ENCODE peak calls at places on chromosome 5, in eight cellular contexts. W, N, E, Y, B, R, P and M are unnamed samples.

GRCh38 chr5:139131062-139131856 is 66.9 kb downstream of the SIL1 start:
- DNase-seq in W (no peak), N (no peak), E (no peak), Y (peak; percentile 75), B (no peak), R (peak; percentile 36), P (no peak), M (no peak)

GRCh38 chr5:139193928-139194327 is 4.2 kb downstream of the SIL1 start:
- DNase-seq in W (no peak), N (peak; percentile 35), E (no peak), Y (no peak), B (no peak), R (no peak), P (no peak), M (no peak)

GRCh38 chr5:26519245-26519644 is 519.1 kb downstream of the CDH9 start:
- DNase-seq in W (no peak), N (no peak), E (no peak), Y (no peak), B (no peak), R (no peak), P (no peak), M (no peak)

GRCh38 chr5:56569576-56569975 is 245.8 kb upstream of the MAP3K1 start:
- DNase-seq in W (peak; percentile 53), N (no peak), E (no peak), Y (no peak), B (peak; percentile 36), R (peak; percentile 28), P (no peak), M (no peak)

GRCh38 chr5:84437673-84438315 is 53.1 kb upstream of the EDIL3 start:
- DNase-seq in W (peak; percentile 34), N (no peak), E (no peak), Y (no peak), B (peak; percentile 31), R (peak; percentile 94), P (no peak), M (no peak)

GRCh38 chr5:14164764-14165163 is 21.6 kb downstream of the TRIO start:
- DNase-seq in W (no peak), N (no peak), E (no peak), Y (no peak), B (no peak), R (no peak), P (no peak), M (no peak)

GRCh38 chr5:115417076-115417475 is 120.6 kb upstream of the CCDC112 start:
- DNase-seq in W (no peak), N (no peak), E (no peak), Y (peak; percentile 58), B (no peak), R (no peak), P (no peak), M (no peak)

GRCh38 chr5:98111686-98112085 is 661.8 kb upstream of the RGMB start:
- DNase-seq in W (no peak), N (peak; percentile 10), E (no peak), Y (no peak), B (no peak), R (no peak), P (no peak), M (no peak)

GRCh38 chr5:7608772-7609171 is 212.8 kb downstream of the ADCY2 start:
- DNase-seq in W (no peak), N (no peak), E (no peak), Y (no peak), B (no peak), R (no peak), P (no peak), M (no peak)

GRCh38 chr5:132807163-132807838 is 5.8 kb upstream of the SOWAHA start:
- DNase-seq in W (no peak), N (peak; percentile 39), E (no peak), Y (peak; percentile 80), B (no peak), R (peak; percentile 12), P (no peak), M (no peak)

GRCh38 chr5:137753227-137753985 is 757 bp downstream of the HNRNPA0 start:
- DNase-seq in W (no peak), N (peak; percentile 11), E (peak; percentile 43), Y (peak; percentile 51), B (no peak), R (no peak), P (peak; percentile 64), M (no peak)

GRCh38 chr5:147731708-147732551 is 50.6 kb downstream of the JAKMIP2 start:
- DNase-seq in W (no peak), N (no peak), E (no peak), Y (peak; percentile 74), B (no peak), R (no peak), P (no peak), M (no peak)

GRCh38 chr5:105350406-105351140 is 1788.0 kb upstream of the NUDT12 start:
- DNase-seq in W (no peak), N (no peak), E (no peak), Y (no peak), B (no peak), R (no peak), P (no peak), M (no peak)

GRCh38 chr5:131709043-131709442 is 74.0 kb upstream of the RAPGEF6 start:
- DNase-seq in W (no peak), N (no peak), E (no peak), Y (no peak), B (no peak), R (no peak), P (no peak), M (no peak)

GRCh38 chr5:120677481-120677880 is 213.4 kb downstream of the PRR16 start:
- DNase-seq in W (no peak), N (no peak), E (no peak), Y (no peak), B (no peak), R (no peak), P (no peak), M (no peak)

GRCh38 chr5:113652161-113652560 is 138.7 kb downstream of the YTHDC2 start:
- DNase-seq in W (no peak), N (no peak), E (no peak), Y (no peak), B (no peak), R (no peak), P (no peak), M (no peak)

GRCh38 chr5:12691330-12691729 is 787.1 kb upstream of the CTNND2 start:
- DNase-seq in W (no peak), N (no peak), E (no peak), Y (no peak), B (no peak), R (no peak), P (no peak), M (no peak)

GRCh38 chr5:136066705-136067271 is 38.0 kb downstream of the TGFBI start:
- DNase-seq in W (no peak), N (no peak), E (no peak), Y (no peak), B (no peak), R (peak; percentile 76), P (no peak), M (no peak)

GRCh38 chr5:103962023-103962422 is 399.4 kb upstream of the NUDT12 start:
- DNase-seq in W (no peak), N (no peak), E (no peak), Y (no peak), B (no peak), R (no peak), P (no peak), M (no peak)

GRCh38 chr5:179866241-179867078 is 7.8 kb upstream of the MRNIP start:
- DNase-seq in W (no peak), N (no peak), E (no peak), Y (no peak), B (no peak), R (no peak), P (no peak), M (no peak)